ENCODE peak calls at places on chromosomes 6 and 20, in five cellular contexts. O, G, F, X and C are unnamed samples. For H3K27me3, the result is how much of the 10 kb centered on the place peaks cover.

GRCh38 chr6:150143521-150144293 is 863 bp downstream of the PPP1R14C start:
- DNase-seq in F (no peak), X (no peak), G (no peak), O (peak), C (no peak)

GRCh38 chr20:49595811-49596545 is 28.0 kb upstream of the PTGIS start:
- DNase-seq in F (no peak), X (no peak), O (no peak), G (no peak), C (no peak)

GRCh38 chr6:4224082-4224978 is 89.0 kb upstream of the ECI2 start:
- DNase-seq in F (no peak), O (no peak), X (no peak), G (no peak), C (no peak)

GRCh38 chr6:73878403-73878802 is 182.4 kb downstream of the CD109 start:
- DNase-seq in F (no peak), G (no peak), O (no peak), X (no peak), C (no peak)

GRCh38 chr6:56388414-56388752 is 141.0 kb upstream of the COL21A1 start:
- DNase-seq in F (no peak), X (no peak), O (no peak), G (no peak), C (no peak)

GRCh38 chr20:32804817-32805216 is 14.9 kb upstream of the MAPRE1 start:
- DNase-seq in F (no peak), X (no peak), O (no peak), G (no peak), C (no peak)

GRCh38 chr20:32463642-32464400 is 105.7 kb downstream of the ASXL1 start:
- DNase-seq in X (no peak), G (peak), F (peak), O (no peak), C (no peak)

GRCh38 chr20:12453711-12454110 is 536.0 kb downstream of the BTBD3 start:
- DNase-seq in O (no peak), F (no peak), X (no peak), G (no peak), C (no peak)

GRCh38 chr6:159969921-159970320 is 1.0 kb downstream of the IGF2R start:
- DNase-seq in G (peak), F (peak), O (no peak), X (peak), C (no peak)

GRCh38 chr6:30711758-30712380 is 5.2 kb downstream of the MDC1 start:
- DNase-seq in F (no peak), G (no peak), X (no peak), O (no peak), C (no peak)

GRCh38 chr6:13251242-13251641 is 77.1 kb downstream of the TBC1D7 start:
- DNase-seq in G (no peak), F (no peak), O (no peak), X (peak), C (no peak)

GRCh38 chr6:127637830-127638229 is 60.9 kb downstream of the C6orf58 start:
- DNase-seq in O (no peak), X (no peak), G (no peak), F (no peak), C (no peak)

GRCh38 chr6:79946242-79946641 is 1.1 kb downstream of the ELOVL4 start:
- DNase-seq in F (no peak), G (peak), X (peak), O (no peak), C (no peak)

GRCh38 chr20:6519556-6519955 is 247.9 kb upstream of the BMP2 start:
- DNase-seq in X (no peak), F (no peak), G (no peak), O (no peak), C (no peak)

GRCh38 chr6:149150999-149151398 is 166.5 kb upstream of the TAB2 start:
- DNase-seq in G (no peak), X (no peak), F (no peak), O (no peak), C (no peak)

GRCh38 chr6:157273756-157274088 is 49.6 kb downstream of the TMEM242 start:
- DNase-seq in F (peak), O (peak), X (peak), G (peak), C (peak)

GRCh38 chr20:24469116-24470030 is at the start of gene SYNDIG1:
- DNase-seq in X (no peak), O (peak), F (no peak), G (no peak), C (no peak)

GRCh38 chr6:118507636-118508035 is 40.5 kb upstream of the PLN start:
- DNase-seq in O (no peak), X (no peak), G (no peak), F (no peak), C (no peak)

GRCh38 chr6:3228791-3229565 is 1.5 kb upstream of the TUBB2B start:
- DNase-seq in X (no peak), G (no peak), O (no peak), F (no peak), C (peak)

GRCh38 chr20:44711237-44711636 is 3.9 kb upstream of the CCN5 start:
- DNase-seq in G (no peak), O (peak), F (no peak), X (no peak), C (no peak)

GRCh38 chr6:151592449-151593169 is 98.8 kb downstream of the CCDC170 start:
- DNase-seq in G (peak), O (no peak), X (peak), F (no peak), C (no peak)

GRCh38 chr6:112468359-112468758 is 121.2 kb downstream of the RFPL4B start:
- DNase-seq in O (no peak), F (no peak), G (no peak), X (no peak), C (no peak)

GRCh38 chr6:13929196-13929595 is 4.4 kb downstream of the RNF182 start:
- DNase-seq in F (no peak), X (no peak), G (peak), O (no peak), C (no peak)

GRCh38 chr20:53216856-53217576 is 244.9 kb downstream of the TSHZ2 start:
- DNase-seq in F (peak), G (no peak), O (peak), X (peak), C (peak)

GRCh38 chr6:109925060-109925459 is 53.1 kb upstream of the GPR6 start:
- DNase-seq in G (no peak), F (no peak), O (no peak), X (no peak), C (no peak)

DNA sequence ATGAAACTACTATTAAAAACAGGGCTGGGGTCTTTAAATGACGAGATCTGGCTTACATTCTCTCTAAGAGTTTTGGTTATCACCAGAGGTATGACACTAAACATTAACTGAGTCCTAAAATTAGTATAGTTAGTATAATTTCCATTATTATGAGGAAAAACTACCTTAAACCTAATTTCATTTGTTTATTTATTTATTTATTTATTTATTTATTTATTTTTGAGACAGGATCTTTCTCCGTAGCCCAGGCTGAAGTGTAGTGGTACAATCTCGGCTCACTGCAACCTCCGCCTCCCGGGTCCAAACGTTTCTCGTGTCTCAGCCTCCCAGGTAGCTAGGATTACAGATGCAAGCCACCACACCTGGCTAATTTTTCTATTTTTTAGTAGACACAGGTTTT is 85.5 kb downstream of the RNGTT start:
- DNase-seq in X (no peak), F (no peak), G (no peak), O (no peak), C (no peak)
- H3K27me3 ChIP-seq in X (under half), F (under half), G (under half), O (under half), C (under half)

GRCh38 chr6:144999127-144999526 is 714.0 kb downstream of the UTRN start:
- DNase-seq in F (no peak), X (no peak), G (no peak), O (no peak), C (no peak)
- TF ChIP-seq CTCF in F (no peak), X (no peak), G (no peak), O (no peak), C (no peak)

DNA sequence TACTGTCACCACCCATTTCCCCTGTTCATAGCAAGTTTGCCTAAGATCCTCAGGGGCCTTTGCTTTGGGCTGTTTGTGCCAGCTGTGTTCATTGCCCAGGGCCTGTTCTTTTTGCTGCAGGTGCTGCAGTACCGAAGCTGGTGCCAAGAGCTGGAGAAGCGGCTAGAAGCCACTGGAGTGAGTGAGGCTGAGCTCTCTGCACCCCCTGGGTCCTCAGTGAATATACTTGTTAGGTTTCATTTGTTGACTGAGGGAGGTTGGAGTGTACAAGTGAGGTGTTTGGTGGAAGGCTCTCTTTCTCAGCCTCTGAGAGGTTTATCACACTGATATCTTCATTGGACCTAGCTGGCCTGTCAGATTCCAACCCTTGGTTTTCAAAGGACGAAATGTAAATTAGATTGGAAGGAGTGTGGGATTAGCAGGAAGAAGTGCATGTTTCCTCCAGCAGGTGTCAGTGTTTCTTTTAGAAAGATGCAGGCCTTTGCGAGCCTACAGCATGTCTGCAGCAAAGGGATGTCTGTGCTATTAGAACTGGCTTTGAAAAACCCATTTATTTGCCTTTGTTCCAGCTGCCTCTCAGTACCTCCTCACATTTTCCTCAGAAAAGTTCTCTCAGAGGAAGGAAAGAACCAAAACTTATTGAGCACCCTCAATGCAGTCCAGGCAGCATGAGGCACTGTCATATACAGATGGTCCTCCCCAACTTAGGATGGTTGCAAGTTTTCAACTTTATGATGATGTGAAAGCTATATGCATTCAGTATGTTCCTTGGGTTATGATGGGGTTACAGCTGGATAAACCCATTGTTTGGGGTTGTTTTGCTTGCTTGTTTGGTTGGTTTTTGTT is 8.3 kb downstream of the CEP250 start:
- DNase-seq in F (peak), G (peak), O (no peak), X (peak), C (peak)
- H3K27ac ChIP-seq in F (no peak), G (no peak), O (no peak), X (peak), C (no peak)

GRCh38 chr20:58852559-58853271 is at the start of gene GNAS:
- DNase-seq in G (peak), X (peak), F (no peak), O (peak), C (peak)
- H3K27me3 ChIP-seq in G (under half), X (under half), F (under half), O (half or more), C (half or more)

DNA sequence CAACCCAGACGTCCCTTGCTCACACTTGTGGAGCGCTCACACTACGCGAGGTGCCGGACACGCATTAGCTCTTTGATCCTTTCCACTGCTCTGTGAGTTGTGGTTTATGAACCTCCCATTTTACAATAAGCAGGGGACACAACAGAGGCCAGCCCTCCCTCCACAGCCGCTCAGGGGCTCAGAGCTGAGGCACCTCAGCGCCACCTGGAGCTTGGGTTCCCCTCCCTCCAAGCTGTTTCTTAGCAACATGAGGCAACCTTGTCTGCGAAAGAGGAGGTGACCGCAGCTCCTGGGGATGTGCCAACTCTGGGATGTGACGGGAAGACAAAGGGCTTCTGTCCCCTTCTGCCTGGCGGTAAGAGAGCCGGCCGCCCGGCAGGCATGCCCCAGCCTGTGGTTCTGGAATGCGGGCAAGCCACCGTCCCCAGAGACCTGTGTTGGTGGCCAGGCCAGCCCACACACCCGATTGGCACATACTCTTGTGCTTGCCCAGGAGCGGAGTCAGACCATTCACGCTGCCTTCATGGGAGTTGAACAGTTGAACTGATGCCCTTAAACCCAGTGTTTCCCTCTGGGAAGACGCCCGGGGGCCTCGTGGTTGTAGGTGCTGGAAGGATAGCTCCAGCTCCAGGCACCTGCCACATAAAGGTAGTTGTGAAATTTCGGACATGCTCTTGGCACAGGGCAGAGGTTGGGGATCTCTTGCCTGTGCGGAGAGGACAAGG is 44.5 kb downstream of the RBM38 start:
- DNase-seq in G (peak), O (peak), F (no peak), X (peak), C (peak)
- TF ChIP-seq CTCF in G (no peak), O (no peak), F (no peak), X (peak), C (no peak)

GRCh38 chr6:83273596-83273995 is 80.4 kb downstream of the RWDD2A start:
- DNase-seq in G (peak), O (no peak), F (no peak), X (no peak), C (no peak)
- H3K27ac ChIP-seq in G (no peak), O (no peak), F (no peak), X (no peak), C (no peak)